ENCODE peak calls at places on chromosomes 4 and X, in five cellular contexts. One of them, this sample, is unnamed.

GRCh38 chrX:104254442-104255115 is at the start of gene ESX1:
- DNase-seq in GM12878: no peak
- DNase-seq in A549: no peak
- DNase-seq in K562: no peak
- DNase-seq in IMR-90: no peak
- DNase-seq in this sample: no peak

GRCh38 chrX:107562482-107562881 is 65.8 kb upstream of the PRPS1 start:
- DNase-seq in GM12878: no peak
- DNase-seq in K562: no peak
- DNase-seq in IMR-90: peak
- DNase-seq in A549: no peak
- DNase-seq in this sample: no peak

GRCh38 chr4:28310926-28311325 is 1450.3 kb downstream of the STIM2 start:
- DNase-seq in IMR-90: no peak
- DNase-seq in A549: no peak
- DNase-seq in GM12878: no peak
- DNase-seq in K562: no peak
- DNase-seq in this sample: no peak

GRCh38 chr4:150242820-150243458 is 164.7 kb downstream of the DCLK2 start:
- DNase-seq in A549: peak
- DNase-seq in IMR-90: peak
- DNase-seq in K562: peak
- DNase-seq in GM12878: no peak
- DNase-seq in this sample: peak

GRCh38 chr4:182884046-182884445 is 33.1 kb downstream of the DCTD start:
- DNase-seq in IMR-90: no peak
- DNase-seq in K562: no peak
- DNase-seq in GM12878: no peak
- DNase-seq in A549: no peak
- DNase-seq in this sample: no peak

GRCh38 chr4:89410687-89411086 is 103.1 kb upstream of the GPRIN3 start:
- DNase-seq in GM12878: no peak
- DNase-seq in IMR-90: peak
- DNase-seq in K562: no peak
- DNase-seq in A549: no peak
- DNase-seq in this sample: no peak

GRCh38 chrX:53093177-53093655 is 726 bp upstream of the KANTR start:
- DNase-seq in A549: peak
- DNase-seq in IMR-90: peak
- DNase-seq in K562: peak
- DNase-seq in GM12878: no peak
- DNase-seq in this sample: peak

GRCh38 chr4:87060957-87061356 is 126.1 kb downstream of the AFF1 start:
- DNase-seq in GM12878: no peak
- DNase-seq in K562: no peak
- DNase-seq in A549: no peak
- DNase-seq in IMR-90: peak
- DNase-seq in this sample: no peak

GRCh38 chr4:114025176-114025777 is 45.8 kb upstream of the ARSJ start:
- DNase-seq in K562: no peak
- DNase-seq in GM12878: peak
- DNase-seq in IMR-90: no peak
- DNase-seq in A549: no peak
- DNase-seq in this sample: no peak

GRCh38 chr4:123305746-123306145 is 90.8 kb upstream of the SPRY1 start:
- DNase-seq in A549: no peak
- DNase-seq in GM12878: no peak
- DNase-seq in IMR-90: no peak
- DNase-seq in K562: no peak
- DNase-seq in this sample: no peak

GRCh38 chrX:10110984-10111363 is 45.8 kb upstream of the CLCN4 start:
- DNase-seq in IMR-90: no peak
- DNase-seq in K562: no peak
- DNase-seq in GM12878: peak
- DNase-seq in A549: no peak
- DNase-seq in this sample: no peak

GRCh38 chr4:158856852-158857251 is 88.0 kb downstream of the FNIP2 start:
- DNase-seq in IMR-90: peak
- DNase-seq in A549: no peak
- DNase-seq in GM12878: no peak
- DNase-seq in K562: no peak
- DNase-seq in this sample: peak

DNA sequence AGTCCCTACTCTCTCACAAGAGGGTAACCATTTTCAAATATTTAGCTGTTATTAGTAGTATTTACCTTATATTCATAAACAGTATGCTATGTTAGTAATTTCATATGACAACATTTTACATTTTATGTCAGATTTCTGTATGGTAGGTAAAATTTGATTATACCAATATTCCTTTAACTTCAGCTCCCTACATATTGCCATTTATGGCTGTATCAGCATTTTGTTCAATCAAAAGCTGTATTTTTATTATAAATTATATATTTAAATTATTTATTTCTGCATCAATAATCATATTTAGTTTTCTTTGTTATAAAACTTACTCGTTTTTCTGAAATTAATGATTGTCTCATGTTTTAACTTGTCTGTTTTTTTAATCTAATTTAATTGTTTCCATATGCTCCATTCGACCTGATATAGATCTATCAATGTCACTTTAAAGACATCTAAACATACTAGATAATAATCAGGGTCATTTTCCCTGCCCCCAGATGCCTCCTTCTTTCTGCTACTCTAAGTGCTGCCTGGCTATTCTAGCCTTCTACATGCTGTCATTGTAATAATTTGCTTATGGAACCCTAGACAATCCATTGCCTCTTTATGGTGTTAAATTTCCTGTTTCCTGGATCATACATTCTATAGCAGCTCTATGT is 1976.7 kb upstream of the ADGRL3 start:
- DNase-seq in IMR-90: no peak
- DNase-seq in GM12878: no peak
- DNase-seq in A549: no peak
- DNase-seq in K562: no peak
- DNase-seq in this sample: peak
- TF ChIP-seq RCOR1 in IMR-90: no peak
- TF ChIP-seq RCOR1 in GM12878: no peak
- TF ChIP-seq RCOR1 in A549: no peak
- TF ChIP-seq RCOR1 in K562: no peak
- TF ChIP-seq RCOR1 in this sample: peak

DNA sequence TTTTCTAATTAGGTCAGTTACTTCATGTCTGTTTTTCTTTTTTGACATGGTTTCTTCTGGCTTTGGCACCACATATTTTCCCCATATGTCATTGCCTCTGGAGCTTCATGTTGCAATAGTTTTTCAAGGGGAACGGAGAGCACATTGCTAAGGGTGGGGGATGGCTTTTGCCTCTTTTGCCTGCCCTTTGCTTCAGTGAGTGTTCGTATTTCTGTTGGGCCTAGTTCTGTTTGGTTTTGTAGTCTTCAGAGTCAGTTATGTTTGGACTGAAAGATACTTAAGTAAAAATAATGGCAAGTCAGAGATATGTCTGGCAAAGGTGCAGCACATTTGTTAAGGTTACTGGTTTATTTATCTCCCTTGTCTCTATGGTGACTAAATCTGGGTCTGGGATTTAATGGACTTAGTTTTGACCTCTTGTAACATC is 29.1 kb downstream of the FHL1 start:
- DNase-seq in A549: no peak
- DNase-seq in GM12878: no peak
- DNase-seq in K562: no peak
- DNase-seq in IMR-90: peak
- DNase-seq in this sample: no peak
- TF ChIP-seq RCOR1 in A549: no peak
- TF ChIP-seq RCOR1 in GM12878: no peak
- TF ChIP-seq RCOR1 in K562: no peak
- TF ChIP-seq RCOR1 in IMR-90: peak
- TF ChIP-seq RCOR1 in this sample: no peak

GRCh38 chr4:153520871-153521329 is 54.7 kb downstream of the TMEM131L start:
- DNase-seq in K562: no peak
- DNase-seq in IMR-90: no peak
- DNase-seq in A549: no peak
- DNase-seq in GM12878: peak
- DNase-seq in this sample: no peak
- TF ChIP-seq RCOR1 in K562: no peak
- TF ChIP-seq RCOR1 in IMR-90: no peak
- TF ChIP-seq RCOR1 in A549: no peak
- TF ChIP-seq RCOR1 in GM12878: no peak
- TF ChIP-seq RCOR1 in this sample: no peak

GRCh38 chr4:74109116-74109791 is 10.3 kb upstream of the CXCL2 start:
- DNase-seq in K562: no peak
- DNase-seq in IMR-90: peak
- DNase-seq in GM12878: no peak
- DNase-seq in A549: peak
- DNase-seq in this sample: no peak

GRCh38 chr4:74110670-74111069 is 11.7 kb upstream of the CXCL2 start:
- DNase-seq in K562: no peak
- DNase-seq in A549: no peak
- DNase-seq in IMR-90: no peak
- DNase-seq in GM12878: no peak
- DNase-seq in this sample: no peak

GRCh38 chr4:74108457-74109115 is 9.6 kb upstream of the CXCL2 start:
- DNase-seq in GM12878: no peak
- DNase-seq in K562: no peak
- DNase-seq in A549: no peak
- DNase-seq in IMR-90: no peak
- DNase-seq in this sample: no peak

GRCh38 chr4:74111576-74111975 is 12.6 kb upstream of the CXCL2 start:
- DNase-seq in IMR-90: no peak
- DNase-seq in A549: no peak
- DNase-seq in GM12878: no peak
- DNase-seq in K562: no peak
- DNase-seq in this sample: no peak

GRCh38 chr4:74109894-74110605 is 11.1 kb upstream of the CXCL2 start:
- DNase-seq in GM12878: no peak
- DNase-seq in A549: peak
- DNase-seq in IMR-90: peak
- DNase-seq in K562: no peak
- DNase-seq in this sample: no peak
- TF ChIP-seq RCOR1 in GM12878: no peak
- TF ChIP-seq RCOR1 in A549: no peak
- TF ChIP-seq RCOR1 in IMR-90: no peak
- TF ChIP-seq RCOR1 in K562: no peak
- TF ChIP-seq RCOR1 in this sample: no peak